ENCODE peak calls at places on chromosome 1, in six cellular contexts. A, J, D, X, G and I are unnamed samples. For H3K27me3, the result is how much of the 10 kb centered on the place peaks cover.

GRCh38 chr1:164641353-164641730 is 82.4 kb downstream of the PBX1 start:
- DNase-seq in A (no peak), J (no peak), D (peak), X (no peak), G (peak), I (no peak)

GRCh38 chr1:228362141-228362883 is 44.3 kb downstream of the TRIM11 start:
- DNase-seq in A (no peak), J (peak), D (no peak), X (peak), G (no peak), I (no peak)

GRCh38 chr1:195202271-195202670 is 1406.0 kb downstream of the KCNT2 start:
- DNase-seq in A (no peak), J (no peak), D (no peak), X (peak), G (no peak), I (no peak)

GRCh38 chr1:25161981-25162380 is 70.3 kb downstream of the SYF2 start:
- DNase-seq in A (no peak), J (no peak), D (peak), X (no peak), G (no peak), I (no peak)

GRCh38 chr1:164914208-164914607 is 355.2 kb downstream of the PBX1 start:
- DNase-seq in A (no peak), J (no peak), D (peak), X (no peak), G (peak), I (peak)

GRCh38 chr1:94832446-94832845 is 12.3 kb downstream of the SLC44A3 start:
- DNase-seq in A (no peak), J (no peak), D (no peak), X (no peak), G (no peak), I (no peak)

GRCh38 chr1:67355745-67356424 is 48.2 kb downstream of the IL12RB2 start:
- DNase-seq in A (no peak), J (no peak), D (peak), X (no peak), G (no peak), I (peak)

GRCh38 chr1:105073660-105074059 is 1324.0 kb downstream of the AMY1C start:
- DNase-seq in A (no peak), J (no peak), D (no peak), X (no peak), G (no peak), I (peak)

GRCh38 chr1:26015358-26015757 is 6.2 kb upstream of the EXTL1 start:
- DNase-seq in A (no peak), J (no peak), D (no peak), X (no peak), G (no peak), I (peak)

DNA sequence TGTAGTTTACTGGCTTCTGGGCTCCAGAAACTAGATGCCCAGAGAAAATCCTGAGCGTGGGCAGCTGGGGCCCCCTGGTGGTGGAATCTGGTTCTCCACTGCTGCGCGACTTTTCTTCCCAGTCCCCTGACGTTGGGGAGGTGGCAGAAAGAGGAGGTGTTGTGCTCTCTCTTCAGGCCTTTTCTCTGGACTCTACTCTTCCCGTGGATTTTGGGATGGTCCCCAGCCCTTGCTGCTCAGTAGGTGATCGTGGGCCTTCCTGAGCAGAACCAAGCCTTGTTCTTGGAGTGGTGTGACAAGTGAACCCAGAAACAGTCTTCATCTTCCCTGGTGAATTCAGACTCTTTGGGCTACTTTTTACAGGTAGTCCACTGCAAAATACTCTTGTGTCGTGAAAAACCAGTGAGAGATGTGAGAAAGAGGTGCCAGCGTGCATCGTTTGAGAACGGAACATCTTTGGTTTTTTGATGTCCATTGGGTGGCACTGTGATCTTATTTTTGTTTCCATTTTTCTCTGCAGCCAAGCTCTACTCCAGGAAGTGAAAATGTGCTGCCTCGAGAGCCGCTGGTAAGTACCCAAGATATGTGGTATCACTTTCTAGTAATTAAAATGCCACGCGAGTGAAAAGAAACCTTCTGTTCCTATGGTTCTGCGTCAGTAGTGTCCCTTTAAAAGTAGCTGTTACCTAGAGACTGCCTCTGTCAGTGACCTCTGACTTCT is 20.2 kb downstream of the PEX14 start:
- DNase-seq in A (peak), J (peak), D (no peak), X (peak), G (peak), I (peak)
- H3K4me3 ChIP-seq in A (no peak), J (no peak), D (no peak), X (no peak), G (peak), I (peak)

DNA sequence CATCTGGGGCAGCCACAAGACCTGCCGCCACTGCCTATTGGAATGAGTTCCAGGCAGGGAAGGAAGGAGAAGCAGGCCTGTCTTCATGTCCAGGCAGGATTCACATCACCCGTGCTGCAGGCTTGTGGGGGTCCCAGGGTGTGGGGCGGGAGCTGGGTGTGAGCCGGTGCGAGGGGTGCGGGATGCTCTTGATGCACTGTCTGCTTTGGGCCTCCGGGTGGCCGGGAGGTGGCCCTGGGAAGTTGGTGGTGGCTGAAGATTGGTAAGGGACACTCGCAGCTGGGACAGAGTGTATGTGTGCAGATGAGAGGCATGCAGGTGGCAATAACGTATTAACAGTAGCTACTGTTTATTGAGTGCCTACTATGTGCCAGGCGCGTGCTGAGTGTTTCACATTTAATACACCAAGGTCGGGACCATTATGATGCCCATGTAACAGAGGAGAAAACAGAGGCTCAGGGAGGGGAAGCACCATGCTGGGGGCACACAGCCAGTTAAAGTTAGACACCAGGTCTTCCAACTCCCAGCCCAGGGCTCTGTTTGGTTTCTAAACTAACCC is 3.3 kb downstream of the CROCC start:
- DNase-seq in A (no peak), J (no peak), D (no peak), X (no peak), G (no peak), I (no peak)
- TF ChIP-seq CTCF in A (peak), J (no peak), D (peak), X (no peak), G (peak), I (peak)

GRCh38 chr1:7095343-7095964 is 310.2 kb downstream of the CAMTA1 start:
- DNase-seq in A (no peak), J (no peak), D (no peak), X (no peak), G (no peak), I (no peak)
- H3K27me3 ChIP-seq in A (under half), J (under half), D (under half), X (under half), G (under half), I (under half)

DNA sequence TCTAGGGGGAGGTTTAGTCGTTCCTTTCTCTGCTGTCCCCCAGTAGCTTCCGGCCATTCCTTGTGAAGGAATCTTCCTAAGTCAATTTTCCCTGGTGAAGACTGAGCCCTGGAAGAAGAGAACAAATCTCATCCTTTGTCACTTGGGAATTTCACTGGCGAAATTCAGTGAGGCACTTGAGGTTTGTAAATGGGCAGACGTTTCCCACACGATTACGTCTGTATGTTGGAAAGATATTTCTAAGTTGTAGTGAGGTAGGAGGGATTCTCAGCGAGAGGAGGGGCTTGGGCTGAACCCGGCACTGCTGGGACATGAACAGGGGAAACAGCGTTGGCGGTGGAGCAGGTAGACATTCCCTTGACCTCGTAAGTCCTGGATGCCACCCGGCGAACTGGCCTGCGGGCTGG is 47.2 kb downstream of the GALNT2 start:
- DNase-seq in A (no peak), J (no peak), D (peak), X (peak), G (peak), I (no peak)
- H3K4me3 ChIP-seq in A (no peak), J (no peak), D (peak), X (no peak), G (peak), I (no peak)

GRCh38 chr1:206925116-206925736 is 3.5 kb upstream of the FCMR start:
- DNase-seq in A (peak), J (no peak), D (no peak), X (no peak), G (no peak), I (no peak)
- TF ChIP-seq CTCF in A (peak), J (no peak), D (no peak), X (no peak), G (no peak), I (no peak)